ENCODE peak calls at places on chromosomes 4 and X, in five cellular contexts. K is activated CD8-positive, alpha-beta memory T cell treated with anti-CD3 and anti-CD28 coated beads for 48 hours; P is Peyer's patch; X is mesenchymal stem cell; I is GM03348. L is an unnamed sample.

GRCh38 chrX:119981286-119982070 is 37.9 kb upstream of the NKAP start:
- DNase-seq in P (no peak), I (peak; percentile 13), K (no peak), X (peak; percentile 33), L (peak; percentile 18)

GRCh38 chrX:66914082-66914481 is 275.2 kb upstream of the EDA2R start:
- DNase-seq in I (no peak), X (no peak), P (no peak), K (no peak), L (no peak)

GRCh38 chrX:54695231-54695630 is 102.8 kb downstream of the ITIH6 start:
- DNase-seq in X (peak; percentile 18), K (no peak), I (no peak), P (no peak), L (no peak)

GRCh38 chrX:119226431-119226830 is 9.7 kb upstream of the PGRMC1 start:
- DNase-seq in I (no peak), P (no peak), K (no peak), X (no peak), L (no peak)

GRCh38 chr4:105710678-105711077 is 2.1 kb downstream of the GSTCD start:
- DNase-seq in K (no peak), X (no peak), I (no peak), P (no peak), L (no peak)

GRCh38 chr4:1244081-1244977 is 4.6 kb downstream of the CTBP1 start:
- DNase-seq in K (no peak), X (no peak), I (peak; percentile 56), P (peak; percentile 62), L (no peak)

GRCh38 chr4:10035130-10035529 is 13.8 kb upstream of the SLC2A9 start:
- DNase-seq in X (no peak), K (no peak), P (peak; percentile 66), I (no peak), L (no peak)

GRCh38 chr4:161762796-161763195 is 401.0 kb downstream of the FSTL5 start:
- DNase-seq in P (no peak), K (no peak), X (peak; percentile 45), I (no peak), L (peak; percentile 82)

GRCh38 chrX:23008431-23009099 is 8.8 kb downstream of the DDX53 start:
- DNase-seq in K (no peak), X (peak; percentile 40), P (no peak), I (peak; percentile 11), L (peak; percentile 31)

GRCh38 chr4:80183196-80184052 is 13.9 kb upstream of the PRDM8 start:
- DNase-seq in X (no peak), K (no peak), P (no peak), I (peak; percentile 62), L (no peak)

GRCh38 chrX:29726811-29727210 is 488.6 kb upstream of the MAGEB2 start:
- DNase-seq in P (no peak), I (no peak), K (no peak), X (no peak), L (no peak)

GRCh38 chr4:3136454-3136853 is 62.0 kb downstream of the HTT start:
- DNase-seq in K (no peak), P (no peak), I (peak; percentile 14), X (peak; percentile 33), L (peak; percentile 35)

L was measured in amniotic epithelial cell.